ENCODE peak calls at places on chromosomes 11 and 22, in nine cellular contexts. One of them, this sample, is unnamed.

GRCh38 chr22:47143249-47143938 is 380.9 kb downstream of the TBC1D22A start:
- DNase-seq in brain microvascular endothelial cell: no peak
- DNase-seq in fibroblast of pulmonary artery: no peak
- DNase-seq in NB4: no peak
- DNase-seq in cardiac fibroblast: no peak
- DNase-seq in right lobe of liver: no peak
- DNase-seq in thoracic aorta: no peak
- DNase-seq in psoas muscle: no peak
- DNase-seq in ovary: no peak
- DNase-seq in this sample: no peak

GRCh38 chr22:29786026-29786425 is 18.9 kb downstream of the UQCR10 start:
- DNase-seq in brain microvascular endothelial cell: no peak
- DNase-seq in fibroblast of pulmonary artery: no peak
- DNase-seq in NB4: no peak
- DNase-seq in cardiac fibroblast: no peak
- DNase-seq in right lobe of liver: no peak
- DNase-seq in thoracic aorta: no peak
- DNase-seq in psoas muscle: no peak
- DNase-seq in ovary: no peak
- DNase-seq in this sample: no peak

GRCh38 chr11:14969922-14970323 is 2.2 kb downstream of the CALCA start:
- DNase-seq in brain microvascular endothelial cell: peak; percentile 25
- DNase-seq in fibroblast of pulmonary artery: peak; percentile 26
- DNase-seq in NB4: peak; percentile 41
- DNase-seq in cardiac fibroblast: no peak
- DNase-seq in right lobe of liver: peak; percentile 63
- DNase-seq in thoracic aorta: no peak
- DNase-seq in psoas muscle: peak; percentile 22
- DNase-seq in ovary: no peak
- DNase-seq in this sample: peak; percentile 38

GRCh38 chr11:68773521-68774187 is 22.3 kb upstream of the TESMIN start:
- DNase-seq in brain microvascular endothelial cell: peak; percentile 25
- DNase-seq in fibroblast of pulmonary artery: no peak
- DNase-seq in NB4: no peak
- DNase-seq in cardiac fibroblast: peak; percentile 10
- DNase-seq in right lobe of liver: no peak
- DNase-seq in thoracic aorta: no peak
- DNase-seq in psoas muscle: no peak
- DNase-seq in ovary: no peak
- DNase-seq in this sample: peak; percentile 23

GRCh38 chr11:13717331-13717730 is 48.9 kb downstream of the FAR1 start:
- DNase-seq in brain microvascular endothelial cell: peak; percentile 73
- DNase-seq in fibroblast of pulmonary artery: peak; percentile 76
- DNase-seq in NB4: peak; percentile 47
- DNase-seq in cardiac fibroblast: peak; percentile 82
- DNase-seq in right lobe of liver: no peak
- DNase-seq in thoracic aorta: no peak
- DNase-seq in psoas muscle: no peak
- DNase-seq in ovary: no peak
- DNase-seq in this sample: peak; percentile 79

GRCh38 chr22:27238935-27239510 is 562.5 kb downstream of the MN1 start:
- DNase-seq in brain microvascular endothelial cell: peak; percentile 100
- DNase-seq in fibroblast of pulmonary artery: peak; percentile 99
- DNase-seq in NB4: no peak
- DNase-seq in cardiac fibroblast: peak; percentile 99
- DNase-seq in right lobe of liver: peak; percentile 59
- DNase-seq in thoracic aorta: peak; percentile 89
- DNase-seq in psoas muscle: peak; percentile 81
- DNase-seq in ovary: peak; percentile 92
- DNase-seq in this sample: peak; percentile 99

GRCh38 chr11:69657456-69657910 is 16.5 kb downstream of the CCND1 start:
- DNase-seq in brain microvascular endothelial cell: no peak
- DNase-seq in fibroblast of pulmonary artery: no peak
- DNase-seq in NB4: no peak
- DNase-seq in cardiac fibroblast: no peak
- DNase-seq in right lobe of liver: no peak
- DNase-seq in thoracic aorta: no peak
- DNase-seq in psoas muscle: no peak
- DNase-seq in ovary: no peak
- DNase-seq in this sample: no peak

GRCh38 chr11:27357250-27357649 is 5.8 kb downstream of the CCDC34 start:
- DNase-seq in brain microvascular endothelial cell: no peak
- DNase-seq in fibroblast of pulmonary artery: no peak
- DNase-seq in NB4: no peak
- DNase-seq in cardiac fibroblast: no peak
- DNase-seq in right lobe of liver: no peak
- DNase-seq in thoracic aorta: no peak
- DNase-seq in psoas muscle: no peak
- DNase-seq in ovary: no peak
- DNase-seq in this sample: no peak

DNA sequence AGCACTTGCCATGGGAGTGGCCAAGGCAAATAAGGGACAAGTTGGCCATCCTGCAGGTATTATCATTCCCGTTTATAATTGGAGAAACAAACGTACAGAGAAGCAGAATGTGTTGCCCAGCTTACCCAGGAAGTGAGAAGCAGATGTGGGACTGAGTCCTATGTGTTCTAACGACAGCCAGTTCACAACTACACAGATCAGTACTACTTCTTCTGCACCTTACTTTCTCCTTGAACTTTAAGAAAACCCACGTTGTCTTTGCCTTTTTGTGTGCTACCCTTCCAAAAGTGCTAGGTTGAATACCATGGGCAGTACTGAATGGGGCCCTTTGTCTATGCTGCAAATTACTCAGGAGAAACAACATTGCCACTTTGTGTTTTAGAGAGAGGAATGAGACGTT is 62.8 kb upstream of the BLID start:
- DNase-seq in brain microvascular endothelial cell: no peak
- DNase-seq in fibroblast of pulmonary artery: no peak
- DNase-seq in NB4: no peak
- DNase-seq in cardiac fibroblast: no peak
- DNase-seq in right lobe of liver: no peak
- DNase-seq in thoracic aorta: no peak
- DNase-seq in psoas muscle: no peak
- DNase-seq in ovary: no peak
- DNase-seq in this sample: peak; percentile 50
- H3K4me3 ChIP-seq in brain microvascular endothelial cell: peak overlapping the region; percentile 74
- H3K4me3 ChIP-seq in fibroblast of pulmonary artery: peak overlapping the region; percentile 70
- H3K4me3 ChIP-seq in NB4: no peak overlapping the region
- H3K4me3 ChIP-seq in cardiac fibroblast: peak overlapping the region; percentile 29
- H3K4me3 ChIP-seq in right lobe of liver: no peak overlapping the region
- H3K4me3 ChIP-seq in thoracic aorta: peak overlapping the region; percentile 47
- H3K4me3 ChIP-seq in psoas muscle: no peak overlapping the region
- H3K4me3 ChIP-seq in ovary: no peak overlapping the region
- H3K4me3 ChIP-seq in this sample: peak overlapping the region; percentile 61

DNA sequence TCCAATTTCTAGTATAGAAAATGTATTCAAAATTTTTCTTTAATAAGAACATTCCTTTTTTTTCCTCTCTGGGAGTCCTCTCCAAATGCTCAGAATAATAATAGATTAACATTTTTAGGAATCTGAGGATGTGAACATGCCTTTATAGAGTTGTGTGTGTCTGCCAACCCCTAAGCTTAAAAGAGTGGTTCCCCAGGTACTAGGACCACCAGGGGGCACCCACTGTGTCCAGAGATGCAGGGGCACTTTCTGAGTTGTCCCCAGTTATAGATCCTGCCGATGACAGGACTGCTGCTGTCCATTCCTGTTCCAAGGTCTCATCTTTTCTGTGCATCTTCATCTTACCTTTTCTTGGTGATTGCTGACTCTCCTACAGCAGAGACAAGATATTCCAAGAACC is 27.0 kb upstream of the MICAL2 start:
- DNase-seq in brain microvascular endothelial cell: no peak
- DNase-seq in fibroblast of pulmonary artery: no peak
- DNase-seq in NB4: peak; percentile 34
- DNase-seq in cardiac fibroblast: no peak
- DNase-seq in right lobe of liver: no peak
- DNase-seq in thoracic aorta: no peak
- DNase-seq in psoas muscle: no peak
- DNase-seq in ovary: no peak
- DNase-seq in this sample: no peak
- TF ChIP-seq CTCF in brain microvascular endothelial cell: peak; percentile 56
- TF ChIP-seq CTCF in fibroblast of pulmonary artery: peak; percentile 4
- TF ChIP-seq CTCF in NB4: peak; percentile 25
- TF ChIP-seq CTCF in cardiac fibroblast: peak; percentile 11
- TF ChIP-seq CTCF in right lobe of liver: no peak
- TF ChIP-seq CTCF in thoracic aorta: no peak
- TF ChIP-seq CTCF in psoas muscle: no peak
- TF ChIP-seq CTCF in ovary: no peak
- TF ChIP-seq CTCF in this sample: peak; percentile 31

GRCh38 chr11:114036958-114037357 is 22.6 kb upstream of the ZBTB16 start:
- DNase-seq in brain microvascular endothelial cell: no peak
- DNase-seq in fibroblast of pulmonary artery: no peak
- DNase-seq in NB4: no peak
- DNase-seq in cardiac fibroblast: no peak
- DNase-seq in right lobe of liver: no peak
- DNase-seq in thoracic aorta: no peak
- DNase-seq in psoas muscle: no peak
- DNase-seq in ovary: no peak
- DNase-seq in this sample: peak; percentile 15

GRCh38 chr11:114033572-114033971 is 25.9 kb upstream of the ZBTB16 start:
- DNase-seq in brain microvascular endothelial cell: no peak
- DNase-seq in fibroblast of pulmonary artery: no peak
- DNase-seq in NB4: no peak
- DNase-seq in cardiac fibroblast: no peak
- DNase-seq in right lobe of liver: no peak
- DNase-seq in thoracic aorta: no peak
- DNase-seq in psoas muscle: no peak
- DNase-seq in ovary: no peak
- DNase-seq in this sample: no peak

GRCh38 chr11:114034956-114035355 is 24.6 kb upstream of the ZBTB16 start:
- DNase-seq in brain microvascular endothelial cell: no peak
- DNase-seq in fibroblast of pulmonary artery: no peak
- DNase-seq in NB4: no peak
- DNase-seq in cardiac fibroblast: no peak
- DNase-seq in right lobe of liver: no peak
- DNase-seq in thoracic aorta: no peak
- DNase-seq in psoas muscle: no peak
- DNase-seq in ovary: no peak
- DNase-seq in this sample: no peak

GRCh38 chr11:114039551-114039950 is 20.0 kb upstream of the ZBTB16 start:
- DNase-seq in brain microvascular endothelial cell: no peak
- DNase-seq in fibroblast of pulmonary artery: no peak
- DNase-seq in NB4: no peak
- DNase-seq in cardiac fibroblast: no peak
- DNase-seq in right lobe of liver: no peak
- DNase-seq in thoracic aorta: no peak
- DNase-seq in psoas muscle: no peak
- DNase-seq in ovary: no peak
- DNase-seq in this sample: peak; percentile 32

DNA sequence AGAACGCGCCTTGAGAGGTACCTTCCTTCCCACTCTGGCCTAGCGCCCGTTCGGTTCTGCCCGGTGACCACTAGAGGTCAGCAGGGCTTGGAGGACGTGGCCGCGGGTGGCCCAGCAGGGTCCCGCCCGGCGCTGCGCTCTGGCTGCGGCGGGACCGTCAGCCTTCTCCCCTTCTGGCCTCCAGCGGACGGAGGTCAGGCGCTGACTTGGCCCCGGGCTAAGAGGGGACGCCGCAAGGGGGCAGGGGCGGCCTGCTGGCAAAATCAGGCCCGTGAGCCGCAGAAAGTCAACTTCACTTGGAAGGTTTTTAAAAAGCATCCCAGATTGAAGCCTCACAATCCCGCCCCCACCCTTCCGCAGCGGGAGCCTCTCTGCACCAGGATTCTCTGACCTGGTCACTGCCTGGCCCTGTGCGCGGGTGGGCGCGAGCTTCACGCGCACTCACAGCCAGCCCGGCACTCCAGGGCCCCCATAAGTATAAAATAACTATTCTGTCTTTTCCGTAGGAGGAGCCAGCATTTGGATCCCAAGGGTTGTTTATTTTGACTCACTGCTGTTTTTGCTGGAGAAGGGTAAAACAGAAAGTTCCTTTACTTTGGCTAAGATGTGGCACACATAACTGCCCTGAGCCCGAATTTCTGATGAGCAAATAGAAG is 23.2 kb upstream of the ZBTB16 start:
- DNase-seq in brain microvascular endothelial cell: no peak
- DNase-seq in fibroblast of pulmonary artery: peak; percentile 85
- DNase-seq in NB4: peak; percentile 89
- DNase-seq in cardiac fibroblast: peak; percentile 88
- DNase-seq in right lobe of liver: peak; percentile 87
- DNase-seq in thoracic aorta: no peak
- DNase-seq in psoas muscle: peak; percentile 88
- DNase-seq in ovary: peak; percentile 85
- DNase-seq in this sample: peak; percentile 74
- H3K4me3 ChIP-seq in brain microvascular endothelial cell: peak overlapping the region; percentile 43
- H3K4me3 ChIP-seq in fibroblast of pulmonary artery: peak overlapping the region; percentile 37
- H3K4me3 ChIP-seq in NB4: no peak overlapping the region
- H3K4me3 ChIP-seq in cardiac fibroblast: peak overlapping the region; percentile 27
- H3K4me3 ChIP-seq in right lobe of liver: peak overlapping the region; percentile 54
- H3K4me3 ChIP-seq in thoracic aorta: peak overlapping the region; percentile 68
- H3K4me3 ChIP-seq in psoas muscle: peak overlapping the region; percentile 66
- H3K4me3 ChIP-seq in ovary: peak overlapping the region; percentile 40
- H3K4me3 ChIP-seq in this sample: peak overlapping the region; percentile 51

GRCh38 chr11:58963551-58964075 is 24.3 kb downstream of the GLYATL1 start:
- DNase-seq in brain microvascular endothelial cell: peak; percentile 22
- DNase-seq in fibroblast of pulmonary artery: peak; percentile 74
- DNase-seq in NB4: peak; percentile 18
- DNase-seq in cardiac fibroblast: peak; percentile 54
- DNase-seq in right lobe of liver: peak; percentile 69
- DNase-seq in thoracic aorta: no peak
- DNase-seq in psoas muscle: no peak
- DNase-seq in ovary: no peak
- DNase-seq in this sample: peak; percentile 61

GRCh38 chr11:58957922-58958321 is 18.6 kb downstream of the GLYATL1 start:
- DNase-seq in brain microvascular endothelial cell: no peak
- DNase-seq in fibroblast of pulmonary artery: no peak
- DNase-seq in NB4: no peak
- DNase-seq in cardiac fibroblast: no peak
- DNase-seq in right lobe of liver: no peak
- DNase-seq in thoracic aorta: no peak
- DNase-seq in psoas muscle: no peak
- DNase-seq in ovary: no peak
- DNase-seq in this sample: no peak

GRCh38 chr11:58958500-58958899 is 19.2 kb downstream of the GLYATL1 start:
- DNase-seq in brain microvascular endothelial cell: no peak
- DNase-seq in fibroblast of pulmonary artery: no peak
- DNase-seq in NB4: peak; percentile 42
- DNase-seq in cardiac fibroblast: no peak
- DNase-seq in right lobe of liver: no peak
- DNase-seq in thoracic aorta: no peak
- DNase-seq in psoas muscle: no peak
- DNase-seq in ovary: no peak
- DNase-seq in this sample: peak; percentile 6
- TF ChIP-seq CTCF in brain microvascular endothelial cell: peak; percentile 38
- TF ChIP-seq CTCF in fibroblast of pulmonary artery: peak; percentile 26
- TF ChIP-seq CTCF in NB4: peak; percentile 39
- TF ChIP-seq CTCF in cardiac fibroblast: peak; percentile 27
- TF ChIP-seq CTCF in right lobe of liver: peak; percentile 53
- TF ChIP-seq CTCF in thoracic aorta: peak; percentile 26
- TF ChIP-seq CTCF in psoas muscle: peak; percentile 23
- TF ChIP-seq CTCF in ovary: no peak
- TF ChIP-seq CTCF in this sample: peak; percentile 35